ENCODE peak calls at places on chromosomes 5 and 9, in seven cellular contexts. W, B, U, F, H, K and R are unnamed samples.

GRCh38 chr9:134179918-134180785 is 15.8 kb upstream of the RNU6ATAC start:
- DNase-seq in U (no peak), W (peak), B (no peak), K (no peak), H (no peak), F (no peak), R (no peak)

GRCh38 chr9:63817622-63818518 is 1467.1 kb downstream of the FOXD4L5 start:
- DNase-seq in K (peak), H (peak), F (no peak), U (peak), B (no peak), W (peak), R (peak)

GRCh38 chr9:97057651-97058050 is 18.7 kb upstream of the CTSV start:
- DNase-seq in K (no peak), W (no peak), U (no peak), F (no peak), H (no peak), B (no peak), R (no peak)

GRCh38 chr9:98406469-98406868 is 151.0 kb upstream of the TBC1D2 start:
- DNase-seq in H (no peak), B (no peak), W (no peak), U (no peak), F (no peak), K (no peak), R (no peak)

GRCh38 chr5:170782438-170782837 is 1.1 kb upstream of the GABRP start:
- DNase-seq in H (no peak), W (no peak), U (no peak), F (no peak), B (peak), K (no peak), R (no peak)

GRCh38 chr5:180787711-180788431 is 14.7 kb downstream of the MGAT1 start:
- DNase-seq in B (no peak), H (no peak), F (no peak), W (peak), K (peak), U (no peak), R (no peak)

GRCh38 chr5:55994502-55994997 is at the start of gene IL6ST:
- DNase-seq in K (peak), H (no peak), F (no peak), B (peak), W (no peak), U (peak), R (no peak)

GRCh38 chr9:36189978-36190377 is 743 bp upstream of the CLTA start:
- DNase-seq in U (no peak), F (no peak), W (no peak), B (no peak), K (no peak), H (no peak), R (no peak)

GRCh38 chr5:134892926-134893325 is 12.0 kb upstream of the PCBD2 start:
- DNase-seq in W (no peak), U (no peak), H (no peak), B (no peak), F (no peak), K (no peak), R (no peak)

GRCh38 chr5:35687961-35688360 is 70.3 kb downstream of the SPEF2 start:
- DNase-seq in B (no peak), W (no peak), H (no peak), U (no peak), K (no peak), F (no peak), R (no peak)

GRCh38 chr5:141050622-141051525 is at the start of gene PCDHB1:
- DNase-seq in W (no peak), U (peak), H (no peak), F (no peak), K (no peak), B (no peak), R (peak)

GRCh38 chr9:21965401-21965951 is 28.7 kb downstream of the CDKN2A start:
- DNase-seq in B (no peak), W (peak), U (no peak), H (peak), K (peak), F (no peak), R (peak)
- TF ChIP-seq CTCF in B (no peak), W (peak), U (no peak), H (peak), K (peak), F (peak), R (no peak)

GRCh38 chr5:88722546-88722945 is 160.4 kb downstream of the MEF2C start:
- DNase-seq in B (no peak), H (peak), W (no peak), U (no peak), K (no peak), F (no peak), R (no peak)

GRCh38 chr5:88719434-88719833 is 163.6 kb downstream of the MEF2C start:
- DNase-seq in U (no peak), K (no peak), W (no peak), B (no peak), H (no peak), F (no peak), R (no peak)

GRCh38 chr5:88727705-88728313 is 155.2 kb downstream of the MEF2C start:
- DNase-seq in K (peak), U (peak), F (peak), H (no peak), W (no peak), B (peak), R (no peak)

GRCh38 chr5:88729476-88730182 is 153.4 kb downstream of the MEF2C start:
- DNase-seq in K (peak), F (peak), H (no peak), U (peak), W (no peak), B (peak), R (peak)

GRCh38 chr5:88724201-88724600 is 158.8 kb downstream of the MEF2C start:
- DNase-seq in U (peak), B (peak), K (no peak), H (no peak), W (no peak), F (peak), R (no peak)
- TF ChIP-seq CTCF in U (peak), B (peak), K (peak), H (no peak), W (no peak), F (peak), R (peak)

GRCh38 chr9:112094948-112095779 is 79.9 kb downstream of the SUSD1 start:
- DNase-seq in W (no peak), U (no peak), H (no peak), B (no peak), K (no peak), F (no peak), R (no peak)

GRCh38 chr9:112093875-112094227 is 81.2 kb downstream of the SUSD1 start:
- DNase-seq in F (no peak), H (no peak), B (no peak), U (no peak), W (no peak), K (no peak), R (no peak)

GRCh38 chr9:112094240-112094639 is 80.9 kb downstream of the SUSD1 start:
- DNase-seq in U (no peak), W (no peak), K (no peak), B (no peak), H (no peak), F (no peak), R (no peak)

GRCh38 chr9:112093147-112093874 is 81.8 kb downstream of the SUSD1 start:
- DNase-seq in F (no peak), K (no peak), H (no peak), B (no peak), W (no peak), U (no peak), R (no peak)

DNA sequence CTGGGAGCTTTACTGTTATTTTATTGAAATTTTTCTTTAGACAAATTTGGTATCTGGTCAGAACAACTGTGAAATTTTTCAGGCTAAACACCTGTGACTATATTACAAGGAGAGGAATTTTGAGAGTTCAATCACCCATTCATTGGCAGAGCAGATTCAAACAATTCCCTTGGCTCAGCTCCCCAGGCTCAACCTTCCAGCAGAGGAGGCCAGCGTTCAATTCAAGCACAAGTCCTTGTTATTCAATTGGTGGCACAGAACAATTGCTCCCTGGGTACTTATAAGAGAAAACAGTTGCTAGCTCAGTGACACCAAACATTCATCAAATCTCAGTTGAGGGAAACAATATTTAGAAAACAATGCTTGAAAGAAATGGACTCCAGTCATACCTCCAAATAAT is 83.3 kb downstream of the SUSD1 start:
- DNase-seq in H (no peak), W (no peak), F (no peak), U (peak), K (peak), B (no peak), R (no peak)
- TF ChIP-seq CTCF in H (no peak), W (no peak), F (peak), U (peak), K (peak), B (no peak), R (no peak)

GRCh38 chr5:173625686-173626500 is 9.4 kb upstream of the BOD1 start:
- DNase-seq in F (no peak), B (no peak), W (no peak), K (no peak), H (no peak), U (no peak), R (no peak)
- TF ChIP-seq CTCF in F (no peak), B (peak), W (peak), K (peak), H (no peak), U (no peak), R (no peak)

DNA sequence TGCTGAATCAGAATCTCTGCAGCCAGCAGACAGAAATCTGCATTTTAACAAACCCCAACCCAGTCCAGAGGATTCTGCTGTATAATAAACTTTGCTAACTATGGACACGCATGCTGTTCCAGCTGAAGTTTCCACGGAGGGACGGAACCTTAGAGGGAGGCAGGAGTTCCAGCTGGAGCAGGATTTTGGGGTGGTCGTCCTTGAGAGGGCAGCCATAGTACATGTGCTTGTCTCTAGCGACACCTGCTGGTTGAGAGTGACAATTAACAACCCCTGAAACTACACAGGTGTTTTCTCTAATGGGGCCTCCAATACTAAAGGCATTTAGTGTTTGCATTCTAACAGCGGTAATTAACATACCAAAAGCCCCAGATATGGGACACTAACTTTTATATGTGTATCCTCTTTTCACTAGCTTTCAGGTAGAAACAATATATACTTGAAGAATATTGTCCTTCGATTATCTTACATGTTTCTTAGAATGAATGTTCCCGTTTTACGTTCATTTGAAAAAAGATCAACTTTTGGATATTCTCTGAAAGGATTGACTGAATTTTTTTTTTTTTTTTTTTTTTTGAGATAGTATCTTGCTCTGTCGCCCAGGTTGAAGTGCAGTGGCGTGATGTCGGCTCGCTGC is 32.4 kb upstream of the FSD1L start:
- DNase-seq in F (peak), H (no peak), K (peak), W (no peak), B (peak), U (peak), R (peak)
- TF ChIP-seq CTCF in F (peak), H (peak), K (peak), W (peak), B (peak), U (peak), R (peak)